ENCODE peak calls at places on chromosome 7, in nine cellular contexts. R, F, G, X, Y, Z, B, D and J are unnamed samples.

GRCh38 chr7:139232377-139232717 is 1.3 kb downstream of the UBN2 start:
- DNase-seq in B (no peak), G (no peak), Z (no peak), F (no peak), Y (no peak), R (no peak), D (no peak), X (no peak), J (no peak)

GRCh38 chr7:82839555-82839954 is 323.1 kb downstream of the PCLO start:
- DNase-seq in D (no peak), B (no peak), Z (no peak), F (no peak), Y (no peak), X (peak; percentile 2), R (no peak), G (no peak), J (no peak)

GRCh38 chr7:134460000-134460399 is 1.1 kb upstream of the AKR1B1 start:
- DNase-seq in X (no peak), R (no peak), D (no peak), Z (no peak), Y (no peak), B (no peak), G (no peak), F (no peak), J (no peak)

GRCh38 chr7:469591-469961 is 50.1 kb downstream of the PDGFA start:
- DNase-seq in G (no peak), X (no peak), D (no peak), F (no peak), R (no peak), B (no peak), Z (no peak), Y (peak; percentile 43), J (no peak)

GRCh38 chr7:16668049-16668858 is 22.3 kb downstream of the BZW2 start:
- DNase-seq in Z (no peak), D (no peak), F (no peak), G (no peak), B (no peak), X (peak; percentile 99), R (no peak), Y (no peak), J (peak; percentile 99)

GRCh38 chr7:17406756-17407155 is 108.3 kb downstream of the AHR start:
- DNase-seq in X (peak; percentile 68), G (no peak), Y (no peak), Z (no peak), F (no peak), B (no peak), D (no peak), R (no peak), J (no peak)

GRCh38 chr7:152336754-152337368 is 98.9 kb downstream of the KMT2C start:
- DNase-seq in F (no peak), Y (no peak), D (no peak), R (no peak), Z (peak; percentile 38), G (peak; percentile 19), X (peak; percentile 49), B (peak; percentile 31), J (peak; percentile 67)

GRCh38 chr7:106143711-106144347 is 31.7 kb upstream of the SYPL1 start:
- DNase-seq in B (no peak), R (no peak), G (no peak), D (no peak), Y (no peak), X (no peak), Z (no peak), F (no peak), J (no peak)

GRCh38 chr7:68441610-68442009 is 1156.7 kb upstream of the AUTS2 start:
- DNase-seq in R (no peak), B (no peak), Z (no peak), G (no peak), D (no peak), Y (no peak), X (no peak), F (no peak), J (no peak)

GRCh38 chr7:67105382-67105781 is 108.7 kb downstream of the TYW1 start:
- DNase-seq in G (no peak), D (no peak), B (no peak), X (peak; percentile 3), Z (no peak), Y (no peak), R (no peak), F (no peak), J (peak; percentile 36)

GRCh38 chr7:120998996-120999565 is 10.6 kb downstream of the CPED1 start:
- DNase-seq in B (no peak), G (no peak), Z (no peak), F (no peak), X (no peak), R (no peak), Y (no peak), D (no peak), J (no peak)

GRCh38 chr7:128791968-128792319 is at the start of gene CCDC136:
- DNase-seq in G (no peak), F (no peak), Y (no peak), D (no peak), Z (no peak), B (no peak), X (peak; percentile 41), R (no peak), J (no peak)

GRCh38 chr7:105940111-105940510 is 23.0 kb upstream of the CDHR3 start:
- DNase-seq in X (no peak), F (no peak), G (no peak), B (no peak), Y (no peak), Z (no peak), D (no peak), R (no peak), J (no peak)

GRCh38 chr7:141550694-141551079 is 523 bp upstream of the AGK start:
- DNase-seq in R (no peak), F (no peak), Y (no peak), B (no peak), X (peak; percentile 34), G (no peak), Z (peak; percentile 34), D (no peak), J (no peak)

GRCh38 chr7:30335763-30336487 is 51.5 kb downstream of the ZNRF2 start:
- DNase-seq in G (no peak), B (no peak), Y (no peak), X (no peak), Z (no peak), F (no peak), R (no peak), D (no peak), J (no peak)

GRCh38 chr7:91140286-91140685 is 123.9 kb upstream of the FZD1 start:
- DNase-seq in F (no peak), Y (no peak), Z (no peak), D (no peak), X (no peak), G (no peak), R (no peak), B (no peak), J (no peak)

GRCh38 chr7:31370610-31371009 is 30.1 kb upstream of the NEUROD6 start:
- DNase-seq in R (no peak), Z (peak; percentile 34), Y (no peak), X (no peak), B (no peak), D (no peak), G (no peak), F (no peak), J (no peak)

GRCh38 chr7:87127019-87127418 is 25.2 kb upstream of the DMTF1 start:
- DNase-seq in B (no peak), Z (no peak), G (no peak), R (no peak), Y (no peak), D (no peak), F (no peak), X (no peak), J (no peak)

GRCh38 chr7:93817561-93817960 is 73.0 kb downstream of the TFPI2 start:
- DNase-seq in F (no peak), R (no peak), D (no peak), Z (no peak), Y (no peak), X (no peak), G (no peak), B (no peak), J (peak; percentile 23)

GRCh38 chr7:5284304-5285281 is 1.9 kb downstream of the SLC29A4 start:
- DNase-seq in D (no peak), Y (peak; percentile 87), X (peak; percentile 36), F (no peak), R (no peak), B (no peak), G (no peak), Z (peak; percentile 87), J (peak; percentile 15)